ENCODE peak calls at places on chromosomes 6 and 20, in six cellular contexts. One of them, this sample, is unnamed.
A peak's percentile ranks its signal among the peaks of the same experiment; 100 is the strongest.

GRCh38 chr20:35007413-35007812 is 51.7 kb downstream of the MYH7B start:
- DNase-seq in bronchial epithelial cell: no peak
- DNase-seq in heart left ventricle: no peak
- DNase-seq in fibroblast of mammary gland: no peak
- DNase-seq in AG04450: no peak
- DNase-seq in heart right ventricle: no peak
- DNase-seq in this sample: no peak

GRCh38 chr20:36064661-36065426 is 89.7 kb upstream of the EPB41L1 start:
- DNase-seq in AG04450: peak; percentile 48
- DNase-seq in bronchial epithelial cell: peak; percentile 63
- DNase-seq in heart left ventricle: peak; percentile 95
- DNase-seq in heart right ventricle: peak; percentile 98
- DNase-seq in fibroblast of mammary gland: peak; percentile 69
- DNase-seq in this sample: peak; percentile 82

GRCh38 chr20:33561981-33562601 is 72.2 kb downstream of the CBFA2T2 start:
- DNase-seq in AG04450: peak; percentile 81
- DNase-seq in heart right ventricle: peak; percentile 47
- DNase-seq in bronchial epithelial cell: peak; percentile 94
- DNase-seq in heart left ventricle: peak; percentile 82
- DNase-seq in fibroblast of mammary gland: peak; percentile 99
- DNase-seq in this sample: peak; percentile 91

GRCh38 chr6:83430606-83431544 is at the start of gene ME1:
- DNase-seq in heart left ventricle: peak; percentile 88
- DNase-seq in heart right ventricle: peak; percentile 80
- DNase-seq in bronchial epithelial cell: peak; percentile 60
- DNase-seq in fibroblast of mammary gland: peak; percentile 84
- DNase-seq in AG04450: peak; percentile 43
- DNase-seq in this sample: peak; percentile 81

GRCh38 chr6:143337201-143337949 is 113.1 kb downstream of the ADAT2 start:
- DNase-seq in heart right ventricle: peak; percentile 52
- DNase-seq in heart left ventricle: peak; percentile 52
- DNase-seq in bronchial epithelial cell: peak; percentile 40
- DNase-seq in AG04450: no peak
- DNase-seq in fibroblast of mammary gland: no peak
- DNase-seq in this sample: no peak

GRCh38 chr20:31860431-31861345 is 9.6 kb downstream of the DUSP15 start:
- DNase-seq in fibroblast of mammary gland: peak; percentile 63
- DNase-seq in bronchial epithelial cell: peak; percentile 60
- DNase-seq in AG04450: no peak
- DNase-seq in heart left ventricle: no peak
- DNase-seq in heart right ventricle: no peak
- DNase-seq in this sample: no peak

GRCh38 chr6:113875470-113875869 is 18.3 kb downstream of the MARCKS start:
- DNase-seq in AG04450: no peak
- DNase-seq in heart right ventricle: no peak
- DNase-seq in heart left ventricle: no peak
- DNase-seq in fibroblast of mammary gland: peak; percentile 51
- DNase-seq in bronchial epithelial cell: no peak
- DNase-seq in this sample: peak; percentile 49

GRCh38 chr20:39631557-39631956 is 669.4 kb downstream of the DHX35 start:
- DNase-seq in bronchial epithelial cell: peak; percentile 85
- DNase-seq in AG04450: no peak
- DNase-seq in fibroblast of mammary gland: peak; percentile 28
- DNase-seq in heart left ventricle: no peak
- DNase-seq in heart right ventricle: no peak
- DNase-seq in this sample: peak; percentile 61

GRCh38 chr6:99341862-99342455 is 7.5 kb downstream of the FAXC start:
- DNase-seq in fibroblast of mammary gland: no peak
- DNase-seq in heart left ventricle: no peak
- DNase-seq in bronchial epithelial cell: peak; percentile 68
- DNase-seq in AG04450: no peak
- DNase-seq in heart right ventricle: no peak
- DNase-seq in this sample: no peak

GRCh38 chr6:166977626-166978550 is 21.3 kb upstream of the CEP43 start:
- DNase-seq in heart right ventricle: no peak
- DNase-seq in AG04450: no peak
- DNase-seq in heart left ventricle: no peak
- DNase-seq in fibroblast of mammary gland: peak; percentile 39
- DNase-seq in bronchial epithelial cell: no peak
- DNase-seq in this sample: no peak

GRCh38 chr6:169188051-169188863 is 65.4 kb downstream of the THBS2 start:
- DNase-seq in heart right ventricle: no peak
- DNase-seq in bronchial epithelial cell: peak; percentile 10
- DNase-seq in AG04450: peak; percentile 94
- DNase-seq in heart left ventricle: no peak
- DNase-seq in fibroblast of mammary gland: peak; percentile 99
- DNase-seq in this sample: peak; percentile 99

GRCh38 chr6:154558513-154558912 is 48.0 kb upstream of the CNKSR3 start:
- DNase-seq in fibroblast of mammary gland: no peak
- DNase-seq in bronchial epithelial cell: no peak
- DNase-seq in heart right ventricle: no peak
- DNase-seq in AG04450: no peak
- DNase-seq in heart left ventricle: no peak
- DNase-seq in this sample: no peak
- H3K4me3 ChIP-seq in fibroblast of mammary gland: no peak overlapping the region
- H3K4me3 ChIP-seq in bronchial epithelial cell: no peak overlapping the region
- H3K4me3 ChIP-seq in heart right ventricle: no peak overlapping the region
- H3K4me3 ChIP-seq in AG04450: no peak overlapping the region
- H3K4me3 ChIP-seq in heart left ventricle: no peak overlapping the region
- H3K4me3 ChIP-seq in this sample: no peak overlapping the region

GRCh38 chr6:160028487-160029275 is 59.8 kb downstream of the IGF2R start:
- DNase-seq in heart right ventricle: no peak
- DNase-seq in heart left ventricle: no peak
- DNase-seq in fibroblast of mammary gland: no peak
- DNase-seq in bronchial epithelial cell: no peak
- DNase-seq in AG04450: no peak
- DNase-seq in this sample: no peak

GRCh38 chr6:160031442-160031841 is 62.6 kb downstream of the IGF2R start:
- DNase-seq in heart left ventricle: no peak
- DNase-seq in AG04450: no peak
- DNase-seq in fibroblast of mammary gland: peak; percentile 81
- DNase-seq in heart right ventricle: no peak
- DNase-seq in bronchial epithelial cell: peak; percentile 69
- DNase-seq in this sample: peak; percentile 59

GRCh38 chr6:160027931-160028330 is 59.0 kb downstream of the IGF2R start:
- DNase-seq in heart right ventricle: no peak
- DNase-seq in heart left ventricle: no peak
- DNase-seq in bronchial epithelial cell: no peak
- DNase-seq in fibroblast of mammary gland: no peak
- DNase-seq in AG04450: no peak
- DNase-seq in this sample: no peak

GRCh38 chr6:160030103-160030502 is 61.2 kb downstream of the IGF2R start:
- DNase-seq in bronchial epithelial cell: peak; percentile 93
- DNase-seq in AG04450: peak; percentile 87
- DNase-seq in fibroblast of mammary gland: peak; percentile 97
- DNase-seq in heart right ventricle: peak; percentile 88
- DNase-seq in heart left ventricle: peak; percentile 91
- DNase-seq in this sample: peak; percentile 97

DNA sequence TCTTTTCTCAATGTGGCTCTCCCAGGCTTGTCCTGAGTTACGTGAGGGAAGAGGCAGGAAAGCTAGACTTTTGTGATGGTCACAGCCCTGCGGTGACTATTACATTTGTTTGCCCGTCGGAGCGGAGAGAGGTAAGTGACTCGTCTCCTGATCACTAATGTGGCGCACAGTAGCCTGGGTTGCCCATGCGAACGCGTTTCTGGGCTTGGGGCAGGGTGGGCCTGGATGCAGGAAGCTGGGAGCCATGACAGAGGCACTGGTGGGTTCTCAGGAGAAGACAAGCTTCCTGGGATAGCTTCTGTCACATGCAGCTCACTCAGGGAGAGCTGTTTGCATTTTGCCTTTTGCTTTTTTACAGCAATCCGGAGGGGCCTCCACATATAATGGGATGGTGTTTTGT is 60.6 kb downstream of the IGF2R start:
- DNase-seq in fibroblast of mammary gland: no peak
- DNase-seq in heart right ventricle: no peak
- DNase-seq in heart left ventricle: no peak
- DNase-seq in AG04450: no peak
- DNase-seq in bronchial epithelial cell: peak; percentile 50
- DNase-seq in this sample: no peak
- H3K4me3 ChIP-seq in fibroblast of mammary gland: no peak overlapping the region
- H3K4me3 ChIP-seq in heart right ventricle: no peak overlapping the region
- H3K4me3 ChIP-seq in heart left ventricle: no peak overlapping the region
- H3K4me3 ChIP-seq in AG04450: no peak overlapping the region
- H3K4me3 ChIP-seq in bronchial epithelial cell: no peak overlapping the region
- H3K4me3 ChIP-seq in this sample: no peak overlapping the region

GRCh38 chr20:37526839-37527637 is 638 bp downstream of the BLCAP start:
- DNase-seq in fibroblast of mammary gland: peak; percentile 30
- DNase-seq in AG04450: no peak
- DNase-seq in heart right ventricle: peak; percentile 20
- DNase-seq in bronchial epithelial cell: peak; percentile 28
- DNase-seq in heart left ventricle: peak; percentile 52
- DNase-seq in this sample: peak; percentile 36

GRCh38 chr20:37525810-37526209 is 1.9 kb downstream of the BLCAP start:
- DNase-seq in heart right ventricle: no peak
- DNase-seq in fibroblast of mammary gland: no peak
- DNase-seq in AG04450: no peak
- DNase-seq in bronchial epithelial cell: no peak
- DNase-seq in heart left ventricle: no peak
- DNase-seq in this sample: no peak

GRCh38 chr20:37526238-37526838 is 1.3 kb downstream of the BLCAP start:
- DNase-seq in bronchial epithelial cell: peak; percentile 93
- DNase-seq in heart right ventricle: no peak
- DNase-seq in fibroblast of mammary gland: peak; percentile 40
- DNase-seq in heart left ventricle: peak; percentile 42
- DNase-seq in AG04450: no peak
- DNase-seq in this sample: peak; percentile 51

GRCh38 chr20:37524221-37524700 is 3.2 kb downstream of the NNAT start:
- DNase-seq in fibroblast of mammary gland: no peak
- DNase-seq in heart left ventricle: no peak
- DNase-seq in heart right ventricle: no peak
- DNase-seq in AG04450: no peak
- DNase-seq in bronchial epithelial cell: peak; percentile 27
- DNase-seq in this sample: no peak

DNA sequence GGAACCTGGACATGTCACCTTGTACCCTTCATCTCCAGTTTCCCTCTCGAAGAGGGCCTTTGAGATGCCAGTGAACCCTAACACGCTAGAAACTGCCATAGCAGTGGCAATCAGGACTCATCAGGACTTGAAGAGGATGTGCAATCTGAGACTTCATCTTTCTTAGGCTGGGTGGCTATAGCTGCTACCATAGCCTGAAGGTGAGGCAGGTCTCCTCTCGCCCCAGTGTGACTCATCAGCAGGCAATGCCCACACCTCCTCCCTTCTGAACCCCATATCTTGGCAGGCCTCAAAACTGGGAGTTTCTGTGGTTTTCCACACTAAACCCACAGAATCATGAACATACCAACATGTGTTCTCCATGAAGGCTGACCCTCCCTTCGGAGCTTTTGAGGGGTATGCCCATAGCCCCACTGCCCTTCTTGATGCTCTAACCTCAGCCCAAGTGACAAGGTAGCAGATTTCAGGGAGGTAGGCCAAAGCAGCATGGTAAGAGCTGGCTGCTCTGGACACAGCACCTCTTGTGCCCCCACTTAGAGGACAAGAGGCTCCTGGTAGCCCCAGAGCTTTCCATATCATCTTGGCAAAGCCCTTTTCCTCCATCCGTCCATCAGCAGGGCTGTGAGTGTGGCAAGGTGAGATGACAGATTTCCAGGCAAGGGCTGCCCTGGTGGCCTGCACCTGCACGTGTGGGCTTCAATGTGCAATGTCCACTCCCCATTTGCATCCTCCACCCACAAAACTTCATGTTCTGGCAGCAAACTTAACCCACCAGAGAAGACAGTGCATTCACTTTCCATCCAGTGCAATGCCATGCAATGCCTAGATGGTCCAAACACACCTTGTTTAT is 2.6 kb downstream of the BLCAP start:
- DNase-seq in AG04450: no peak
- DNase-seq in bronchial epithelial cell: peak; percentile 96
- DNase-seq in heart left ventricle: no peak
- DNase-seq in fibroblast of mammary gland: peak; percentile 25
- DNase-seq in heart right ventricle: no peak
- DNase-seq in this sample: peak; percentile 69
- H3K4me3 ChIP-seq in AG04450: no peak overlapping the region
- H3K4me3 ChIP-seq in bronchial epithelial cell: no peak overlapping the region
- H3K4me3 ChIP-seq in heart left ventricle: no peak overlapping the region
- H3K4me3 ChIP-seq in fibroblast of mammary gland: no peak overlapping the region
- H3K4me3 ChIP-seq in heart right ventricle: peak overlapping the region; percentile 83
- H3K4me3 ChIP-seq in this sample: no peak overlapping the region

GRCh38 chr6:124535746-124536145 is 426.5 kb upstream of the RNF217 start:
- DNase-seq in heart left ventricle: no peak
- DNase-seq in AG04450: no peak
- DNase-seq in bronchial epithelial cell: peak; percentile 15
- DNase-seq in fibroblast of mammary gland: peak; percentile 30
- DNase-seq in heart right ventricle: no peak
- DNase-seq in this sample: peak; percentile 28

GRCh38 chr6:124536157-124536556 is 426.1 kb upstream of the RNF217 start:
- DNase-seq in heart right ventricle: no peak
- DNase-seq in heart left ventricle: no peak
- DNase-seq in AG04450: no peak
- DNase-seq in fibroblast of mammary gland: no peak
- DNase-seq in bronchial epithelial cell: no peak
- DNase-seq in this sample: no peak

GRCh38 chr6:124535299-124535698 is 426.9 kb upstream of the RNF217 start:
- DNase-seq in bronchial epithelial cell: no peak
- DNase-seq in heart right ventricle: no peak
- DNase-seq in fibroblast of mammary gland: no peak
- DNase-seq in AG04450: no peak
- DNase-seq in heart left ventricle: no peak
- DNase-seq in this sample: no peak

GRCh38 chr6:124536792-124537191 is 425.4 kb upstream of the RNF217 start:
- DNase-seq in AG04450: no peak
- DNase-seq in fibroblast of mammary gland: no peak
- DNase-seq in heart right ventricle: no peak
- DNase-seq in heart left ventricle: no peak
- DNase-seq in bronchial epithelial cell: no peak
- DNase-seq in this sample: peak; percentile 54

DNA sequence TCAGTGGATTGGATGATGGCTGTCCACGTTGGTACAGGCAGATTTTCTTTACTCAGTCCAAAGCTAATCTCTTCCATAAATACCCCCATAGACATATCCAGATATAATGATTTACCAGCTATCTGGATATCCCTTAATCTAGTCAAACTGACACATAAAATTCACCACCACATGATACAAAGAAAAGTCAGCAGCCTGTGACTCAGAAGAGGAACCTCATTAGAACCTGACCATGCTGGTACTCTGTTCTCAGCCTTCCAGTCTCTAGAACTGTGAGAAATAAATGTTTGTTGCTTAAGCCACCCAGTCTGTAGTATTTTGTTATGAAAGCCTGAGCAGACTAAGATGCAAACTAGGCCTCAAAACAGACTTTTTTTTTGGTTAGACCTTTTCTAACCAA is 431.3 kb upstream of the RNF217 start:
- DNase-seq in AG04450: no peak
- DNase-seq in heart left ventricle: no peak
- DNase-seq in heart right ventricle: no peak
- DNase-seq in bronchial epithelial cell: no peak
- DNase-seq in fibroblast of mammary gland: no peak
- DNase-seq in this sample: no peak
- H3K4me3 ChIP-seq in AG04450: no peak overlapping the region
- H3K4me3 ChIP-seq in heart left ventricle: no peak overlapping the region
- H3K4me3 ChIP-seq in heart right ventricle: no peak overlapping the region
- H3K4me3 ChIP-seq in bronchial epithelial cell: no peak overlapping the region
- H3K4me3 ChIP-seq in fibroblast of mammary gland: no peak overlapping the region
- H3K4me3 ChIP-seq in this sample: no peak overlapping the region

GRCh38 chr6:10556496-10557391 is 35.6 kb downstream of the GCNT2 start:
- DNase-seq in heart right ventricle: no peak
- DNase-seq in fibroblast of mammary gland: no peak
- DNase-seq in heart left ventricle: no peak
- DNase-seq in AG04450: no peak
- DNase-seq in bronchial epithelial cell: no peak
- DNase-seq in this sample: peak; percentile 19
- H3K4me3 ChIP-seq in heart right ventricle: peak overlapping the region; percentile 50
- H3K4me3 ChIP-seq in fibroblast of mammary gland: no peak overlapping the region
- H3K4me3 ChIP-seq in heart left ventricle: no peak overlapping the region
- H3K4me3 ChIP-seq in AG04450: peak overlapping the region; percentile 55
- H3K4me3 ChIP-seq in bronchial epithelial cell: no peak overlapping the region
- H3K4me3 ChIP-seq in this sample: peak overlapping the region; percentile 60

GRCh38 chr20:58851221-58851968 is 693 bp upstream of the GNAS-AS1 start:
- DNase-seq in bronchial epithelial cell: no peak
- DNase-seq in fibroblast of mammary gland: no peak
- DNase-seq in AG04450: no peak
- DNase-seq in heart left ventricle: no peak
- DNase-seq in heart right ventricle: no peak
- DNase-seq in this sample: no peak
- H3K4me3 ChIP-seq in bronchial epithelial cell: peak overlapping the region; percentile 62
- H3K4me3 ChIP-seq in fibroblast of mammary gland: peak overlapping the region; percentile 76
- H3K4me3 ChIP-seq in AG04450: peak overlapping the region; percentile 75
- H3K4me3 ChIP-seq in heart left ventricle: peak overlapping the region; percentile 15
- H3K4me3 ChIP-seq in heart right ventricle: peak overlapping the region; percentile 56
- H3K4me3 ChIP-seq in this sample: peak overlapping the region; percentile 72

This sample was measured in fibroblast of lung.